ENCODE peak calls at places on chromosomes 3 and 15, in seven cellular contexts. L is HCT116, O is SK-N-SH, J is H1, W is HepG2, P is GM12878, S is K562. G is an unnamed sample.

GRCh38 chr3:77815467-77815866 is 775.6 kb downstream of the ROBO2 start:
- DNase-seq in J (peak), P (no peak), S (peak), L (no peak), O (no peak), W (peak), G (no peak)

GRCh38 chr15:69478259-69478687 is 25.7 kb downstream of the RPLP1 start:
- DNase-seq in J (peak), W (peak), O (peak), S (peak), L (peak), P (no peak), G (peak)

GRCh38 chr15:38536201-38536676 is 28.4 kb downstream of the RASGRP1 start:
- DNase-seq in S (no peak), J (no peak), O (no peak), P (no peak), L (no peak), W (no peak), G (no peak)

GRCh38 chr15:75822685-75823278 is 20.5 kb upstream of the UBE2Q2 start:
- DNase-seq in W (no peak), O (no peak), J (no peak), P (no peak), S (no peak), L (no peak), G (no peak)

GRCh38 chr3:19931180-19931692 is 2.8 kb downstream of the EFHB start:
- DNase-seq in J (no peak), P (peak), S (peak), O (no peak), W (no peak), L (no peak), G (no peak)

GRCh38 chr3:127339943-127340861 is 52.4 kb upstream of the PRR20G start:
- DNase-seq in O (no peak), J (peak), P (no peak), W (no peak), L (no peak), S (no peak), G (no peak)

GRCh38 chr3:182713743-182714517 is 79.4 kb upstream of the ATP11B start:
- DNase-seq in W (peak), O (peak), S (peak), P (peak), L (peak), J (no peak), G (peak)

GRCh38 chr3:59775781-59776270 is 726.0 kb upstream of the CFAP20DC start:
- DNase-seq in L (no peak), W (no peak), O (peak), P (no peak), S (no peak), J (no peak), G (no peak)

GRCh38 chr3:18424862-18425640 is at the start of gene SATB1:
- DNase-seq in P (no peak), J (peak), S (peak), W (no peak), L (no peak), O (peak), G (no peak)

GRCh38 chr3:112846764-112847163 is at the start of gene CD200R1L:
- DNase-seq in J (no peak), S (no peak), O (no peak), W (no peak), L (no peak), P (no peak), G (no peak)

GRCh38 chr3:118213892-118214291 is 820.8 kb downstream of the IGSF11 start:
- DNase-seq in O (no peak), S (no peak), L (no peak), W (no peak), P (no peak), J (no peak), G (no peak)

GRCh38 chr3:126959921-126960603 is 22.9 kb upstream of the PLXNA1 start:
- DNase-seq in S (no peak), L (no peak), W (peak), J (no peak), P (no peak), O (peak), G (peak)

GRCh38 chr3:32009101-32009500 is 27.6 kb downstream of the ZNF860 start:
- DNase-seq in S (no peak), O (no peak), P (no peak), W (peak), J (no peak), L (no peak), G (no peak)

GRCh38 chr15:62895139-62895866 is 147.2 kb upstream of the TPM1 start:
- DNase-seq in L (no peak), O (no peak), W (peak), S (no peak), J (no peak), P (no peak), G (no peak)

GRCh38 chr15:69623521-69624513 is 171.2 kb downstream of the RPLP1 start:
- DNase-seq in O (no peak), S (no peak), J (no peak), W (no peak), L (no peak), P (no peak), G (no peak)

GRCh38 chr3:8443829-8444791 is 57.5 kb upstream of the LMCD1 start:
- DNase-seq in L (peak), J (peak), W (peak), P (no peak), O (peak), S (peak), G (peak)

GRCh38 chr15:58534556-58534955 is 102.8 kb downstream of the LIPC start:
- DNase-seq in W (no peak), O (no peak), S (no peak), L (no peak), J (no peak), P (no peak), G (no peak)

GRCh38 chr3:55061619-55062018 is 133.8 kb upstream of the LRTM1 start:
- DNase-seq in L (no peak), O (no peak), J (no peak), P (no peak), S (no peak), W (no peak), G (no peak)

GRCh38 chr3:95148107-95148506 is 1085.2 kb downstream of the NSUN3 start:
- DNase-seq in W (no peak), S (no peak), O (no peak), L (no peak), J (no peak), P (no peak), G (no peak)

GRCh38 chr15:26773485-26773877 is 615 bp upstream of the GABRB3 start:
- DNase-seq in L (no peak), S (no peak), J (no peak), W (no peak), P (no peak), O (peak), G (no peak)

GRCh38 chr15:99213187-99213811 is 36.1 kb downstream of the TTC23 start:
- DNase-seq in O (peak), W (peak), J (peak), L (peak), P (peak), S (peak), G (peak)

GRCh38 chr15:38687340-38687739 is 122.7 kb upstream of the RASGRP1 start:
- DNase-seq in J (no peak), O (no peak), P (no peak), L (no peak), S (no peak), W (no peak), G (no peak)

GRCh38 chr15:70812827-70813364 is 41.1 kb downstream of the LARP6 start:
- DNase-seq in P (no peak), L (no peak), W (no peak), O (no peak), S (no peak), J (no peak), G (no peak)

GRCh38 chr15:52440414-52440813 is 88.3 kb downstream of the MYO5A start:
- DNase-seq in L (peak), W (peak), S (no peak), P (no peak), J (no peak), O (no peak), G (no peak)

DNA sequence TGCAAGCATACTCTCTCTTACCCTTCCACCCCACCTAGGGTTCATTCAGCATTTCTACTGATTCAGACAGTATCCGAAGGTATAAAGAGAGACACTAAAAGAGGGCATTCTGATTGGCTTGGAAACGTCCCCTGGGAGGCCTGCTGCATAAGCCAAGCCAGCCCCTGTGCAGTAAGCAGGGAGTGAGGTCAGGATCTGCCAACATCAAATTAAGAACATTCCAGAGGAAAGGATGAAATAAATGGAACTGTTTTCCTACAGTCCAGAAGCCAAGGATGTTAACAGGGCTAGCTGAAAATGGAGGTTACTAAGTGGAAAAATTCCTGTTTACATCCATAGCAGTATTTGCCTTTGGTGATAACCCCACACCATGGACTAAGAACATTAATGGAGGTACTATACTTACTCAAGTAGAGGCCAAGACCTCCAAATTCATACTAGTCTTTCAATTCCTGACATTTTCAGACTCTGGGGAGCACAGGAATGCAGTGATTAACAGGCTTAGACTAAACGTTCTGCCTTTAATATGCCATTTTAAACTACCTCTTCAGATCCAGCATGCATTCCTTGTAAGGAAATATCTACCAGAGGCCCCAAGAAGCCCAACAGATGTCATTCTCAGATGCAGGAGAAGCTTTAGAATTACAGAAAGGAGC is 34.5 kb downstream of the NPTN start:
- DNase-seq in P (no peak), J (no peak), W (no peak), O (no peak), S (no peak), L (no peak), G (no peak)
- TF ChIP-seq JUND in P (no peak), J (no peak), W (no peak), O (no peak), S (no peak), L (no peak), G (no peak)

GRCh38 chr3:9970020-9970652 is 16.5 kb downstream of the EMC3 start:
- DNase-seq in P (no peak), J (no peak), S (no peak), W (no peak), O (no peak), L (no peak), G (peak)

GRCh38 chr3:9965200-9965875 is 13.1 kb upstream of the PRRT3 start:
- DNase-seq in S (no peak), W (no peak), J (no peak), P (no peak), O (no peak), L (no peak), G (no peak)

GRCh38 chr3:9969632-9970019 is 17.0 kb downstream of the EMC3 start:
- DNase-seq in O (no peak), S (no peak), W (no peak), L (no peak), J (no peak), P (no peak), G (no peak)

DNA sequence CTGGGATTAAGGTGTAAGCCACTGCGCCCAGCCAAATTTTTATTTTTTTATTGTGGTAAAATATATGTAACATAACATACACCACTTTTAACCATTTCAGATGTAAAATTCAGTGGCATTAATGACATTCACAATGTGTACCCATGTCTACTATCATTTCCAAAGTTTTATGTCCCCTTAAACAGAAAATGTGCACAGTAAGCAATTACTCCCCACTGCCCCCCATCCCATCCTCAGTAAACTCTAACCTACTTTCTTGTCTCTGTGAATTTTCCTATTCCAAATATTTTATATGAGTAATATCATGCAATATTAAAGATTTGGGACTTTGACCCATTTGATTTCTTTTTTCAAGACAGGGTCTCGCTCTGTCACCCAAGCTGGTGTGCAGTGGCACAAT is 14.6 kb upstream of the PRRT3 start:
- DNase-seq in L (no peak), P (no peak), W (no peak), S (no peak), O (no peak), J (no peak), G (no peak)
- TF ChIP-seq JUND in L (no peak), P (no peak), W (no peak), S (no peak), O (no peak), J (no peak), G (no peak)

GRCh38 chr15:67504061-67504460 is 16.9 kb upstream of the C15orf61 start:
- DNase-seq in L (no peak), P (no peak), J (no peak), S (no peak), W (no peak), O (no peak), G (no peak)

GRCh38 chr15:67505675-67506572 is 15.0 kb upstream of the C15orf61 start:
- DNase-seq in S (no peak), P (no peak), L (no peak), O (no peak), J (no peak), W (no peak), G (peak)

GRCh38 chr15:67504796-67505195 is 16.1 kb upstream of the C15orf61 start:
- DNase-seq in L (no peak), S (no peak), W (no peak), P (no peak), J (no peak), O (no peak), G (no peak)

GRCh38 chr15:67501177-67501835 is 19.6 kb upstream of the C15orf61 start:
- DNase-seq in W (peak), S (peak), J (no peak), O (peak), L (no peak), P (no peak), G (peak)

GRCh38 chr15:67501836-67502461 is 19.0 kb upstream of the C15orf61 start:
- DNase-seq in L (no peak), J (no peak), S (no peak), W (no peak), O (no peak), P (no peak), G (no peak)
- TF ChIP-seq JUND in L (no peak), J (no peak), S (no peak), W (no peak), O (no peak), P (no peak), G (no peak)

DNA sequence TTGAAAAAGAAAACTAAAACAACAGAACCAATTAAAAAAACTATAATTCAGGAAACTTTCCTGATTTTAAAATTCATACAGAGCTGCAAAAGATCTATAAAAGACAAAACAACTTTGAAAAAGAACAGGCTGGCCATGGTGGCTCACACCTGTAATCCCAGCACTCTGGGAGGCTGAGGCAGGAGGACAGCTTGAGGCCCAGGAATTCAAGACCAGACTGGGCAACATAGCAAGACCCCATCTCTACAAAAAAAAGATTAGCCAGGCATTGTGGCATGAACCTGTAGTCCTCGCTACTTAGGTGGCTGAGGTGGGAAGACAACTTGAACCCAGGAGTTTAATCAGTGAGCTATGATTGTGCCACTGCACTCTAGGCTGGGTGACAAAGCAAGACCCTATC is 6.7 kb downstream of the CEP70 start:
- DNase-seq in J (no peak), O (no peak), W (no peak), L (no peak), S (no peak), P (no peak), G (no peak)
- TF ChIP-seq JUND in J (no peak), O (no peak), W (no peak), L (no peak), S (no peak), P (no peak), G (no peak)

GRCh38 chr3:100083209-100083608 is 31.1 kb downstream of the FILIP1L start:
- DNase-seq in S (peak), J (no peak), O (no peak), P (no peak), L (no peak), W (no peak), G (no peak)

GRCh38 chr3:100082724-100083123 is 31.6 kb downstream of the FILIP1L start:
- DNase-seq in P (no peak), J (no peak), W (no peak), O (no peak), L (no peak), S (no peak), G (no peak)

GRCh38 chr3:100086401-100086800 is 27.9 kb downstream of the FILIP1L start:
- DNase-seq in S (no peak), L (no peak), P (no peak), J (no peak), W (no peak), O (no peak), G (no peak)

GRCh38 chr3:100082108-100082642 is 32.1 kb downstream of the FILIP1L start:
- DNase-seq in W (no peak), O (no peak), J (no peak), S (peak), P (no peak), L (no peak), G (no peak)

DNA sequence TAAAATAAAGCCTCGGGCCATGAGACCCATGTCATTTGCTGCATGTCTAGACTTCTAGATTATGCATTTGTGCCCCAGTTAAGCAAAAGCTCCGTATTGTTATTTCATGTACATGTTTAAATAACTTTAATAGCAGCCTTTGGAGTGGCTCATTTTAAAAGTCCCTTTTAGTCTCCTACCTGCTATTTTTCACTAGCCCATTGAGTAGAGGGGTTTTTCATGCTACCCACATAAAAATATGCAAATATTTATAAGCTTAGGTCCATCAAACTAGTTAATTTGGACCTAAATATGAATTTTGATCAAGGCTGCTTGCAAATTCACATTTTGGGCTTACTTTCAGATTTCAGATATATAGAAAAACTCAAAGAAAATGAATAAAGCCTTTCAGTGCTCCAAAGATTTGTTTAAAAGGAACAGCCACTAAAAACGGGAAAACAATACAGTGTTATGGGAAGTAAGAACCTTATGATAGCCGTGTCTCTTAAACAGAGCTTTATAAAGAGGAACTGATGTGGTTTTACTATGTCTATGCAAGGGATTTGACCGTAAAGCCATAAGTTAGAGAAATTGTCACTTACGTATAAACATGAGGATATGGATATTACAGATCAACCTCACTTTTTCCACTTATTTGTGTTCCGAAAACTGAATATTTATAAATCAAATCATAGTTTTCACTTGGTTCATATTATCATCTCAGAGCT is 30.0 kb downstream of the FILIP1L start:
- DNase-seq in W (no peak), P (no peak), S (no peak), O (no peak), L (no peak), J (no peak), G (no peak)
- TF ChIP-seq JUND in W (no peak), P (no peak), S (no peak), O (no peak), L (no peak), J (no peak), G (no peak)

GRCh38 chr3:197029511-197030167 is at the start of gene MELTF:
- DNase-seq in W (peak), S (peak), J (peak), P (no peak), L (no peak), O (peak), G (peak)
- TF ChIP-seq JUND in W (no peak), S (peak), J (no peak), P (no peak), L (no peak), O (no peak), G (no peak)

GRCh38 chr3:184241447-184242296 is 7.1 kb downstream of the ALG3 start:
- DNase-seq in S (peak), W (peak), P (no peak), J (peak), L (no peak), O (peak), G (peak)
- TF ChIP-seq JUND in S (peak), W (no peak), P (no peak), J (no peak), L (no peak), O (no peak), G (no peak)

DNA sequence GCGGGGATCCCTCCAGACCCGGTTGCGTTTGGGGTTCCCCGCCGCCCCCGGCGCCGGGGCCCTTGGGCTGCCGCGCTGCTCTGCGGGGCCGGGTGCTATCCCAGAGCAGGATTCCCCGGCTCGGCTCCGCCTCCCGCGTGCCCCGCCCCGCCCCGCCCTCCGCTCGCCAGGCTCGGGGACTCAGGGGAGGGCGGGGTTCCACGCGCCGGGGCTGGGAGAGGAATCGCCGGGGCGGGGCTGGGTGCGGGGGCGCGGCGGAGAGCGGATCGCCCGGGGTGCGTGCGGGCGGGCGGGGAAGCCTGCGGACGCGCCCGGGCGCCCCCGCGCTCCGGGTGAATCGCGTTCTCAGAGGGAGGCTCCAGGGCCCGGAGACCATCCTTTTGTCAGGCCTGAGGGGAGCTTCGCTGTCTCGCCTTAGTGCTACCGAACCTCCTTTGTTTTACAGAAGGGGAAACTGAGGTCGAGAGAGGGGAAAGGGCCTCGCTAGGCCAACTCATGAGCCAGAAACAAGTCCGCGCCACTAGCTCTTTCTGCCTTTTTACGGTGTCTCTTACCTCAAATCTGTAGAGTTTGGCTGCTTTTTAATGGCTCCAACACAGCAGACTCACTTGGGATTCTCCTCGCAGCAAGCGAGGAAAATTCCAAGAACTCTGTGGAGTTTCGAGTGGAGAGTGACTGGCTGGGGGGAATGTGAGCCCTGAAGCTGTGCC is at the start of gene TMEM158:
- DNase-seq in W (peak), S (peak), L (no peak), O (peak), J (peak), P (no peak), G (peak)
- TF ChIP-seq JUND in W (no peak), S (no peak), L (no peak), O (no peak), J (no peak), P (no peak), G (no peak)